ENCODE peak calls at places on chromosomes 3 and 15, in nine cellular contexts. D, B, A, K, U, M, R, Q and J are unnamed samples.

GRCh38 chr3:81545572-81545971 is 215.9 kb downstream of the GBE1 start:
- DNase-seq in B (no peak), U (no peak), Q (no peak), D (peak), A (no peak), M (no peak), R (no peak), K (no peak), J (peak)

GRCh38 chr3:70281663-70282062 is 30.8 kb downstream of the MDFIC2 start:
- DNase-seq in K (peak), B (no peak), D (peak), M (no peak), Q (no peak), U (no peak), A (no peak), R (no peak), J (no peak)

GRCh38 chr15:29770796-29771195 is 51.5 kb downstream of the TJP1 start:
- DNase-seq in K (peak), M (no peak), U (no peak), D (peak), B (no peak), Q (no peak), A (no peak), R (no peak), J (no peak)

GRCh38 chr15:42143356-42143755 is 13.1 kb downstream of the PLA2G4F start:
- DNase-seq in B (no peak), U (no peak), R (no peak), M (no peak), D (no peak), K (no peak), Q (no peak), A (no peak), J (no peak)

GRCh38 chr3:32681811-32682210 is 3.2 kb upstream of the CNOT10 start:
- DNase-seq in B (no peak), D (peak), R (no peak), Q (no peak), A (no peak), K (no peak), M (no peak), U (no peak), J (no peak)

GRCh38 chr3:151306168-151306810 is 10.3 kb downstream of the GPR87 start:
- DNase-seq in R (no peak), B (no peak), K (no peak), M (no peak), D (no peak), Q (no peak), A (no peak), U (no peak), J (no peak)

GRCh38 chr3:157127268-157127667 is 32.7 kb downstream of the CCNL1 start:
- DNase-seq in Q (no peak), R (no peak), B (no peak), D (no peak), K (no peak), M (no peak), A (no peak), U (no peak), J (no peak)

GRCh38 chr3:11200679-11200952 is 46.3 kb downstream of the HRH1 start:
- DNase-seq in U (no peak), A (no peak), R (no peak), B (no peak), M (no peak), K (no peak), D (no peak), Q (no peak), J (no peak)

GRCh38 chr3:42477696-42478095 is 24.7 kb upstream of the VIPR1 start:
- DNase-seq in M (no peak), B (no peak), K (no peak), R (no peak), A (no peak), D (no peak), U (no peak), Q (no peak), J (no peak)

DNA sequence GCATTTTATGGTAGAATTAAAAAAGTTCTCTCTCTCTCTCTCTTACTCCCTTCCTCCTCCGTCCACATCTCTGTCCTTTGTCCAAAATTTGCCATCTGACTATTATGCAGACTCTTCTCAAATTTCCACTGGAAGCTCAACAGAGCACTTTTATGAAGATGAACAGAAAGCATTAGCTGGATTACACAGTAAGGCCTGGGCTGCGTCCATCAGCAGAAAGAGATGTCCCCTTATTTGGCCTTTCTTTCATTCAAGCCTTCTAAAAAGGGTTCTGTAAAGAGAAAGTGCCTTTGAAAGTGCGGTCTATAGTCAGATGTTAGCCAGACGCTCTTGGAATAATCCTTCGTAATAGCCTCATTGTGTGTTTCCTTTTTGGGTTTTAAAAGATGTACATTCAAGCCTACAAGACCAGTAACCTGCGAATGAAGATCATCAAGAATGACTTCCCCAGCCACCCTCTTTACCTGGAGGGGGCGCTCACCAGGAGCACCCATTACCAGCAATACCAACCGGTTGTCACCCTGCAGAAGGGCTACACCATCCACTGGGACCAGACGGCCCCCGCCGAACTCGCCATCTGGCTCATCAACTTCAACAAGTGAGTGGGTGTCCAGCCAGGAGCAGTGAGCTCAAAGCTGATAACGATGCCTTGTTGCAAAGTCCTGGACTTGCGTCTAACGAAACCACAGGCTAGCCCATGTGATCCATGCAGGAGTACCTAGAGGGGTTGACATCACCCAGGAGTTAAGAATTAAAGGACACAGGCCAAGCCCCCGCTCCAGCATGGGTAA is 53.1 kb downstream of the MESD start:
- DNase-seq in M (no peak), B (no peak), K (no peak), R (no peak), Q (no peak), U (no peak), A (no peak), D (no peak), J (peak)
- TF ChIP-seq CTCF in M (no peak), B (no peak), K (no peak), R (peak), Q (no peak), U (no peak), A (no peak), D (no peak), J (no peak)

DNA sequence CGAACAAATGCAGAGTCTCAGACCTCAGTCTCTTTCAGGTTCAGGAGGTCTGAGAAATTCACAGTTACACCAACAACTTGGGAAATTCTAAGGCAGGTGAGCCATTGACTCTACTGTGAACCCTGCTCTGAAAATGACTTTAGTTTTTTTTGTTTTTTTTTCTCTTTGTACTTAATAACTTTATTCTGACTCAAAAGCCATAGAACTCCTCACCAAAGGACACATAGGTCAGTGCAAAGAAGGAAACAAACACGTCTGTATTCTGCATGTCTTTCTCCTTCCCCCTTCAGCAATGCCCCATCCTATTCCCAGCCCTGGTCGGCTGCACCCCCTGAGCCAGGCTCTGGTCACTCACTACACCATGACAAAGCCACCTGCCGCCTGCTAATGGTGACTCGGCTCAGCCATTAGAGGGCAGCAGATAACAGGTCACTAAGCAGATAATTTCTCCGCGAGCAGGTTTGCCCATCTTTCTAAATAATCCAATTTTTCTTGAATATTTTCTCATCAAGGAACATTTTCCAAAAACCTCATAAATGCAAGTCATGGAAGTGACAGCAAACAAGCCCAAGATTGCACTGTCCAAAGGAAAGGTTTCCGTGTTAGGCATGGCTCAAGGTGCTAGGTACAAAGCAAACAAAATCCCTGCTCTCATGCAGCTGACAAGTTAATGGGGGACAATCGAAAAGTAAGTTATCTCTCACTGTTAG is 37.7 kb downstream of the TM4SF4 start:
- DNase-seq in K (peak), A (no peak), R (no peak), U (peak), Q (peak), B (peak), M (peak), D (peak), J (peak)
- TF ChIP-seq CTCF in K (peak), A (peak), R (peak), U (peak), Q (peak), B (peak), M (peak), D (peak), J (peak)

GRCh38 chr15:87582169-87582568 is 674.4 kb downstream of the NTRK3 start:
- DNase-seq in R (no peak), A (no peak), M (no peak), K (no peak), U (no peak), B (no peak), Q (no peak), D (peak), J (peak)
- TF ChIP-seq CTCF in R (no peak), A (no peak), M (no peak), K (no peak), U (no peak), B (no peak), Q (no peak), D (no peak), J (no peak)

GRCh38 chr15:39456582-39457330 is 124.1 kb upstream of the THBS1 start:
- DNase-seq in B (no peak), R (no peak), K (no peak), Q (no peak), A (no peak), M (no peak), U (no peak), D (no peak), J (no peak)

GRCh38 chr15:39455502-39455991 is 125.3 kb upstream of the THBS1 start:
- DNase-seq in A (no peak), M (peak), D (peak), B (no peak), Q (no peak), R (no peak), K (peak), U (no peak), J (peak)

GRCh38 chr15:39459538-39459937 is 121.3 kb upstream of the THBS1 start:
- DNase-seq in M (no peak), R (no peak), A (no peak), B (no peak), Q (no peak), D (no peak), U (no peak), K (no peak), J (no peak)

GRCh38 chr15:39456113-39456512 is 124.8 kb upstream of the THBS1 start:
- DNase-seq in A (no peak), B (no peak), K (no peak), R (no peak), M (no peak), Q (no peak), U (no peak), D (no peak), J (no peak)

GRCh38 chr15:39458131-39458530 is 122.7 kb upstream of the THBS1 start:
- DNase-seq in U (no peak), D (no peak), B (no peak), Q (no peak), A (no peak), M (no peak), R (no peak), K (no peak), J (no peak)
- TF ChIP-seq CTCF in U (no peak), D (no peak), B (no peak), Q (no peak), A (no peak), M (no peak), R (no peak), K (no peak), J (no peak)

GRCh38 chr15:78979456-78980320 is 34.8 kb upstream of the CTSH start:
- DNase-seq in D (peak), B (no peak), M (peak), A (no peak), K (peak), R (peak), U (peak), Q (peak), J (peak)
- TF ChIP-seq CTCF in D (peak), B (peak), M (peak), A (peak), K (peak), R (peak), U (peak), Q (peak), J (peak)

DNA sequence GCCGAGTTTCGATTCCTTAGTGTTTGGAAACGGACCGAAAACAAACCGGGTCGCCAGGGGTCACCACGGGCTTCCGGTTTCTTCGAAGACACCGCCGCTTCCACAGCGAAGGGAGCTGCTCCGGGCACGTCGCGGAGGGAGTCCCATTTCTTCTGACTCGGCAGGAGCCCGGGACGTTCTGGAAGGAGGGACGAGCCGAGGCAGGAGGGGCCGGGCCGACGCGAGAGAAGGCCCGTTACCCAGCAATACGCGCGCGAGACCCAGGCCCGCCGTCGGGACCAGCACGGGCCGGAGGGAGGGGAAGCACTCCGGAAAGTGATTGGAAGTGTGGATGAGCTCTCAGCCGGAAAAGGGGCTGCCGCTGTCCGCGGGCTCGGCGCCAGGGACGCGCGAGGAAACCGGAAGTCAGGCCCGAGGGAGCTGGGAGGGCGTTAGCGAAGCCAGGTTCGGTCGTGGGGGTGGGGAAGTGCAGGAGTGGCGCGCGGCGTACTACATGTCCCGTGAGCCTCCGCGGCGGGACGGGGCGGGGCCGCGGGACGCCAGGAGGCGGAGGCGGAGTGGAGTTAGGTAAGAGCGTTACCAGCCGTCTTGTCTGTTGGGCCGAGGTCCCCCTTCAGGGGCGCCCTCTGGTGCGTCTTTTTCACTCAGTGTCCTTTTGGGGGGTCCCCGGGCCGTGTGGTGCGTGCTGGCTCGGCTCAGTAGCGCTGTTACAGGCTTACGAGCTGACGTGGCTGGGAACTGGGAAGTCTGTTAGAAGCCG is at the start of the genes AZI2 and ZCWPW2:
- DNase-seq in K (peak), M (peak), B (peak), R (peak), Q (peak), D (peak), A (peak), U (peak), J (peak)
- TF ChIP-seq CTCF in K (no peak), M (no peak), B (peak), R (peak), Q (no peak), D (peak), A (peak), U (peak), J (peak)

GRCh38 chr3:53747559-53747958 is 98.7 kb downstream of the CHDH start:
- DNase-seq in K (no peak), R (no peak), U (no peak), M (no peak), D (no peak), B (no peak), Q (no peak), A (no peak), J (no peak)

GRCh38 chr3:53739926-53740325 is 106.3 kb downstream of the CHDH start:
- DNase-seq in M (no peak), K (no peak), D (no peak), A (no peak), Q (no peak), B (no peak), U (no peak), R (no peak), J (no peak)

GRCh38 chr3:53740946-53741345 is 105.3 kb downstream of the CHDH start:
- DNase-seq in A (no peak), M (no peak), R (no peak), B (no peak), D (no peak), K (peak), U (no peak), Q (no peak), J (no peak)

GRCh38 chr3:53748512-53749271 is 97.5 kb downstream of the CHDH start:
- DNase-seq in U (no peak), B (no peak), R (peak), D (no peak), A (no peak), K (no peak), M (no peak), Q (no peak), J (no peak)

DNA sequence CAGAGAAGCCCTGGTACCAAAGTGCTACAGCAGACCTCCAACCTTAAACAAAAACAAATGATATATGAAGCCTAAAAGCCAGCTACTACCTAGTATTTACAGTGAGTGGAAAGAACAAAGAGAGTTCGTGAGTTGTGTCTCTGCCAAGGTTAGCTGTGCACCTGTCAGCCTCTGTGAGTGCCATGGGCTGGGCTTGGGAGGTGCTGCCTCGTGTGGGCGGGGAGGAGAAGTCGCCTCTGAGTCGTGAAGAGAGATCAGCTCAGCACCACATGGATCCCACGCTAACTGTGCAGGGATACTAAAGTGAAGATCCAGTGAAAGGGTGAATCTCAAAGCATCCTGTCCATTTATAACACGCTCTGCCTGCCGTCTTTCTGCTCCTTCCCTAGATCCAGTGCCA is 101.9 kb downstream of the CHDH start:
- DNase-seq in R (peak), D (no peak), M (no peak), A (no peak), U (no peak), Q (no peak), K (no peak), B (no peak), J (no peak)
- TF ChIP-seq CTCF in R (peak), D (no peak), M (no peak), A (no peak), U (no peak), Q (no peak), K (no peak), B (no peak), J (no peak)

GRCh38 chr3:192870785-192871184 is 46.9 kb downstream of the MB21D2 start:
- DNase-seq in U (no peak), K (no peak), Q (no peak), M (no peak), D (no peak), A (no peak), R (no peak), B (no peak), J (no peak)
- TF ChIP-seq CTCF in U (no peak), K (no peak), Q (no peak), M (no peak), D (no peak), A (no peak), R (no peak), B (no peak), J (no peak)